ENCODE peak calls at places on chromosomes 11 and 22, in four cellular contexts. S is IMR-90, Z is PC-3, T is stomach. G is an unnamed sample.

GRCh38 chr11:79417069-79417920 is 23.5 kb downstream of the TENM4 start:
- DNase-seq in S (peak), Z (no peak), T (no peak), G (no peak)

GRCh38 chr11:44208976-44209603 is 100.8 kb downstream of the ALX4 start:
- DNase-seq in S (peak), Z (no peak), T (no peak), G (no peak)

GRCh38 chr11:57567512-57568329 is at the start of gene UBE2L6:
- DNase-seq in S (no peak), Z (no peak), T (peak), G (peak)

GRCh38 chr11:368414-369335 is 624 bp upstream of the B4GALNT4 start:
- DNase-seq in S (peak), Z (peak), T (no peak), G (peak)

GRCh38 chr22:38203090-38203810 is 1.5 kb downstream of the MAFF start:
- DNase-seq in S (peak), Z (peak), T (peak), G (no peak)

GRCh38 chr11:89463381-89463780 is 27.8 kb downstream of the NOX4 start:
- DNase-seq in S (no peak), Z (no peak), T (no peak), G (no peak)

GRCh38 chr11:69868871-69869270 is 49.7 kb upstream of the FGF3 start:
- DNase-seq in S (no peak), Z (no peak), T (no peak), G (no peak)

GRCh38 chr11:66443602-66444001 is 5.0 kb upstream of the MRPL11 start:
- DNase-seq in S (peak), Z (peak), T (no peak), G (no peak)

GRCh38 chr11:100948936-100949335 is 180.7 kb downstream of the PGR start:
- DNase-seq in S (no peak), Z (no peak), T (no peak), G (no peak)

GRCh38 chr11:130137999-130138398 is 21.6 kb upstream of the ST14 start:
- DNase-seq in S (no peak), Z (no peak), T (no peak), G (no peak)

GRCh38 chr11:119380816-119381185 is 689 bp downstream of the USP2 start:
- DNase-seq in S (no peak), Z (no peak), T (no peak), G (no peak)

GRCh38 chr22:49576241-49577141 is 251.2 kb downstream of the BRD1 start:
- DNase-seq in S (no peak), Z (no peak), T (peak), G (peak)

GRCh38 chr11:12293486-12293885 is 83.9 kb upstream of the PARVA start:
- DNase-seq in S (no peak), Z (no peak), T (no peak), G (no peak)

GRCh38 chr11:85799142-85799541 is 11.8 kb downstream of the SYTL2 start:
- DNase-seq in S (no peak), Z (no peak), T (no peak), G (no peak)

GRCh38 chr11:129973809-129974208 is 28.8 kb downstream of the PRDM10 start:
- DNase-seq in S (no peak), Z (no peak), T (peak), G (peak)

GRCh38 chr11:92424281-92424680 is 199.7 kb downstream of the FAT3 start:
- DNase-seq in S (peak), Z (no peak), T (no peak), G (no peak)

GRCh38 chr11:92267968-92268367 is 43.4 kb downstream of the FAT3 start:
- DNase-seq in S (no peak), Z (no peak), T (no peak), G (no peak)

GRCh38 chr22:47055461-47055860 is 293.0 kb downstream of the TBC1D22A start:
- DNase-seq in S (no peak), Z (no peak), T (no peak), G (no peak)

GRCh38 chr11:118168751-118169150 is 7.7 kb downstream of the SCN2B start:
- DNase-seq in S (no peak), Z (peak), T (no peak), G (no peak)

GRCh38 chr11:103257360-103257759 is 148.1 kb downstream of the DYNC2H1 start:
- DNase-seq in S (peak), Z (peak), T (no peak), G (no peak)
- TF ChIP-seq CTCF in S (peak), Z (peak), T (no peak), G (peak)

GRCh38 chr11:77776455-77776854 is 44.1 kb downstream of the RSF1 start:
- DNase-seq in S (peak), Z (peak), T (no peak), G (no peak)
- TF ChIP-seq CTCF in S (peak), Z (peak), T (no peak), G (peak)

DNA sequence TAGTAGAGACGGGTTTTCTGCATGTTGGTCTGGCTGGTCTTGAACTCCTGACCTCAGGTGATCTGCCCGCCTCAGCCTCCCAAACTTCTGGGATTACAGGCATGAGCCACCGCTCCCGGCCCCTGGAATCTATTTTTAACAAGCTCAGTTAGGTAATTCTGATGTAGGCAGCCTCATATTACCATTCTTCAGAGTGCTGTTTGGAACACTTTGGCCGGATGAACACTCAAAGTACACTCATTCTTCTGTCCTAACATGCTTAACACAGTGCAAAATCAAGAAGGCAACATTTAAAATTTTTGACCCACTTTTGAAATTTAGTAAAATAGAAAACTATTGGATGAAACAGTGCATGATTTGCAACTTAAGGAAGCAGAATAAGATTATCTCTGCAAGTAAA is 586.7 kb upstream of the CHORDC1 start:
- DNase-seq in S (no peak), Z (no peak), T (no peak), G (no peak)
- TF ChIP-seq CTCF in S (no peak), Z (no peak), T (no peak), G (no peak)

DNA sequence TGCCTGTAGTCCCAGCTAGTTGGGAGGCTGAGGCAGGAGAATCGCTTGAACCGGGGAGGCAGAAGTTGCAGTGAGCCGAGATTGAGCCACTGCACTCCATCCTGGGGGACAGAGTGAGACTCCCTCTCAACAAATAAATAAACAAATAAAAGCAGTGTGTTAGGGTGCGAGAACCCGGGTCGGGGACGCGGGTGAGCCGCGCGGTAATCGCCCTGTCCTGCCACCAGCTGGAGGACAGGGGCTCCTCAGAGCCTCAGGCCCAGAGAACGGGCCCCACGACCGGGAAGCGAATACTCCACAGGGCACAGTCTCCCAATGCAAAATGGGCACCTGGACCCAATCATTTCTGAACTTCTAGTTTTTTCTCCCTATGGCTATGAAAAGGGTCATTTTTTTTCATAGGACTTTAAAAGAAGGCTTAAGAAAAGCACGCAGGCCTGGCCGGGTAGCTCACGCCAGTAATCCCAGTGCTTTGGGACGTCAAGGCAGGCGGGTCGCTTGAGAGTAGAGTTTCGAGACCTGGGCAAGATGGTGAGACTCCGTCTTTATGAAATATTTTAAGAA is 744 bp upstream of the MCM5 start:
- DNase-seq in S (no peak), Z (no peak), T (no peak), G (no peak)
- TF ChIP-seq CTCF in S (no peak), Z (no peak), T (no peak), G (no peak)

DNA sequence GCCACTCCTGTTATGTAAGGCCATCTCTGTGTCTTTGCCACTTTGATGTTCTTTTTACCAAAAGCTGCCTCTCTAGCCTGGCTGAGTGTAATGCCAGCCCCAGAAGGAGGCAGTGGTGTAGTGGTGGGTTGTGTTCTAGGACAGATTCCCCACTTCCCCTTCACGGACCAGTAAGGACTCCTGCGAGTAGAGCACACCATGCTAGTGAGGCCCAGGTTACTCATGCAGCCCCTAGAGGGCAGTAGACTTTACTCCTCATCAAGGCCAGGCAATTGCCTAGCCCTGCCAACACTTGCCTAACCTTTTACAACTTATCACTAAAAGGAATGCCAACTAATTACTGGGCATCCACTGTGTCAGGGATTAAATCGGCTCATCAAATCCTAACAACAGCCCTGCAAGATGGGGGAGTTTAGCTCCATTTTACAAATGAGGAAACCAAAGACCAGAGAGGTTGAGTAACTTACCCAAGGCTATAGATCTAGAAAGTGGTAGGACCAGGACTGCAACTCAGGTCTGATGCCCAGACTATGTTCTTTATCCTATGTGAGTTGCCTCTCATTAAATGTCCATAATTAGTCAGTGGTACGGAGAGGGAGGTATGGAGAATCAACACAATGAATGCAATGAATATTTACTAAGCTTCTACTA is 75.3 kb downstream of the APIP start:
- DNase-seq in S (peak), Z (peak), T (peak), G (no peak)
- TF ChIP-seq CTCF in S (peak), Z (peak), T (no peak), G (peak)

GRCh38 chr11:67732045-67732787 is 57.8 kb upstream of the ALDH3B2 start:
- DNase-seq in S (no peak), Z (peak), T (no peak), G (no peak)
- TF ChIP-seq CTCF in S (peak), Z (peak), T (no peak), G (no peak)

GRCh38 chr11:131583823-131584222 is 213.4 kb downstream of the NTM start:
- DNase-seq in S (no peak), Z (no peak), T (no peak), G (no peak)

GRCh38 chr11:131582021-131582531 is 211.7 kb downstream of the NTM start:
- DNase-seq in S (no peak), Z (no peak), T (no peak), G (no peak)

GRCh38 chr11:131581006-131581405 is 210.6 kb downstream of the NTM start:
- DNase-seq in S (no peak), Z (no peak), T (no peak), G (no peak)

GRCh38 chr11:131588057-131588456 is 217.6 kb downstream of the NTM start:
- DNase-seq in S (no peak), Z (no peak), T (no peak), G (no peak)

GRCh38 chr11:131584694-131585592 is 214.5 kb downstream of the NTM start:
- DNase-seq in S (no peak), Z (no peak), T (no peak), G (no peak)
- TF ChIP-seq CTCF in S (peak), Z (peak), T (no peak), G (peak)

G was measured in osteocyte.